ENCODE peak calls at places on chromosome 7, in six cellular contexts. P is esophagus squamous epithelium, B is testis, K is breast epithelium, Q is aorta, V is SJSA1. D is an unnamed sample.
A peak's percentile ranks its signal among the peaks of the same experiment; 100 is the strongest.

GRCh38 chr7:14332155-14332554 is 342.7 kb upstream of the ETV1 start:
- DNase-seq in P (no peak), B (peak; percentile 39), K (no peak), Q (no peak), V (no peak), D (no peak)

GRCh38 chr7:46603780-46604725 is 683.0 kb upstream of the IGFBP3 start:
- DNase-seq in P (no peak), B (peak; percentile 90), K (no peak), Q (peak; percentile 91), V (no peak), D (no peak)

GRCh38 chr7:116164552-116164951 is 45.8 kb upstream of the TES start:
- DNase-seq in P (no peak), B (no peak), K (no peak), Q (no peak), V (no peak), D (no peak)

GRCh38 chr7:100089458-100090201 is 861 bp downstream of the COPS6 start:
- DNase-seq in P (no peak), B (no peak), K (no peak), Q (no peak), V (peak; percentile 68), D (peak; percentile 6)

GRCh38 chr7:75969182-75969581 is 25.2 kb downstream of the TMEM120A start:
- DNase-seq in P (no peak), B (no peak), K (no peak), Q (peak; percentile 44), V (no peak), D (peak; percentile 41)

GRCh38 chr7:42877852-42878251 is 34.0 kb downstream of the C7orf25 start:
- DNase-seq in P (no peak), B (no peak), K (no peak), Q (no peak), V (no peak), D (no peak)

GRCh38 chr7:99098824-99099498 is 44.9 kb downstream of the SMURF1 start:
- DNase-seq in P (no peak), B (no peak), K (no peak), Q (no peak), V (no peak), D (peak; percentile 30)

GRCh38 chr7:120988591-120989299 is at the start of gene CPED1:
- DNase-seq in P (peak; percentile 21), B (peak; percentile 76), K (peak; percentile 52), Q (peak; percentile 90), V (peak; percentile 86), D (peak; percentile 80)

GRCh38 chr7:99379043-99379577 is 4.6 kb downstream of the ARPC1B start:
- DNase-seq in P (no peak), B (peak; percentile 75), K (no peak), Q (peak; percentile 89), V (peak; percentile 65), D (peak; percentile 67)

GRCh38 chr7:2158331-2159175 is 74.2 kb downstream of the MAD1L1 start:
- DNase-seq in P (no peak), B (no peak), K (no peak), Q (peak; percentile 19), V (no peak), D (no peak)

GRCh38 chr7:33724201-33724600 is 181.1 kb upstream of the BMPER start:
- DNase-seq in P (no peak), B (no peak), K (no peak), Q (no peak), V (no peak), D (no peak)

GRCh38 chr7:28790467-28790866 is 167.7 kb downstream of the TRIL start:
- DNase-seq in P (no peak), B (no peak), K (no peak), Q (no peak), V (no peak), D (no peak)

GRCh38 chr7:49773082-49773938 is at the start of gene VWC2:
- DNase-seq in P (no peak), B (no peak), K (no peak), Q (peak; percentile 48), V (no peak), D (peak; percentile 84)

GRCh38 chr7:134355925-134356324 is 39.2 kb upstream of the SLC35B4 start:
- DNase-seq in P (no peak), B (peak; percentile 35), K (peak; percentile 55), Q (peak; percentile 59), V (no peak), D (no peak)

GRCh38 chr7:2710901-2711551 is 23.0 kb downstream of the AMZ1 start:
- DNase-seq in P (no peak), B (no peak), K (no peak), Q (no peak), V (no peak), D (no peak)

GRCh38 chr7:2209146-2209960 is 23.4 kb downstream of the MAD1L1 start:
- DNase-seq in P (no peak), B (peak; percentile 85), K (no peak), Q (peak; percentile 79), V (peak; percentile 74), D (peak; percentile 96)

GRCh38 chr7:128381161-128381821 is 19.8 kb upstream of the PRRT4 start:
- DNase-seq in P (no peak), B (peak; percentile 46), K (no peak), Q (no peak), V (no peak), D (peak; percentile 94)

GRCh38 chr7:105861252-105861651 is 15.1 kb downstream of the ATXN7L1 start:
- DNase-seq in P (no peak), B (no peak), K (no peak), Q (no peak), V (no peak), D (peak; percentile 48)

GRCh38 chr7:99352247-99352646 is 22.3 kb upstream of the ARPC1B start:
- DNase-seq in P (no peak), B (no peak), K (no peak), Q (no peak), V (no peak), D (no peak)

GRCh38 chr7:16590424-16590823 is 55.1 kb downstream of the ANKMY2 start:
- DNase-seq in P (no peak), B (no peak), K (no peak), Q (no peak), V (no peak), D (no peak)

GRCh38 chr7:106206826-106207541 is 77.8 kb downstream of the NAMPT start:
- DNase-seq in P (no peak), B (no peak), K (no peak), Q (no peak), V (no peak), D (no peak)

GRCh38 chr7:2717293-2717904 is 29.4 kb downstream of the AMZ1 start:
- DNase-seq in P (no peak), B (peak; percentile 65), K (no peak), Q (no peak), V (no peak), D (peak; percentile 47)

GRCh38 chr7:80661729-80662128 is 23.3 kb downstream of the CD36 start:
- DNase-seq in P (no peak), B (no peak), K (no peak), Q (no peak), V (no peak), D (peak; percentile 2)

GRCh38 chr7:35519971-35520809 is 174.7 kb downstream of the HERPUD2 start:
- DNase-seq in P (no peak), B (peak; percentile 87), K (no peak), Q (peak; percentile 69), V (peak; percentile 61), D (peak; percentile 83)

GRCh38 chr7:151085691-151086620 is at the start of gene AGAP3:
- DNase-seq in P (no peak), B (peak; percentile 91), K (peak; percentile 84), Q (peak; percentile 95), V (peak; percentile 89), D (peak; percentile 99)

GRCh38 chr7:45161138-45161537 is 3.5 kb downstream of the RAMP3 start:
- DNase-seq in P (no peak), B (no peak), K (no peak), Q (peak; percentile 9), V (no peak), D (no peak)

GRCh38 chr7:45159296-45159695 is 1.7 kb downstream of the RAMP3 start:
- DNase-seq in P (no peak), B (no peak), K (no peak), Q (peak; percentile 19), V (no peak), D (no peak)

GRCh38 chr7:45161842-45162241 is 4.3 kb downstream of the RAMP3 start:
- DNase-seq in P (no peak), B (no peak), K (no peak), Q (peak; percentile 39), V (no peak), D (no peak)

GRCh38 chr7:45162311-45162845 is 4.8 kb downstream of the RAMP3 start:
- DNase-seq in P (no peak), B (no peak), K (no peak), Q (peak; percentile 38), V (no peak), D (no peak)

DNA sequence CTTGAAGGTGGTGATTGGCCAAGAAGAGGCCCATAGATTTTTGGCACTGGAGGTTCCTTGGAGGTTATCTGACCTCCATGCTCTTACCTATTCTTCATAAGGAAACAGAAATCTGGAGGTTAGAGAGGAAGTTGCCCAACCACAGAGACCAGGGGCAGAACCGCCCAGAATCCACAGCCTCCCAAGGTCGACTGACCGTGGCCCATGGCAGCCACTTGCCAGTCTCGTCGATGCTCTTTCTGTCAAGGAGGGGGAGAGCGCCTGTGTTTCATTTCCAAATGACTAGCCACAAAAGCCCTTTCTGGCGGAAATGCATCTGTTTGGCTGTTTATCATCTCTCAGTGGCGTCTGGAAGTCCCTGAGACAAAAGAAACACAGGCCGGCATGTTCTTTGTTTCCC is 2.8 kb downstream of the RAMP3 start:
- DNase-seq in P (no peak), B (no peak), K (no peak), Q (peak; percentile 37), V (no peak), D (no peak)
- H3K27me3 ChIP-seq in P (no peaks in the 10 kb centered on the region), B (no peaks in the 10 kb centered on the region), K (peaks cover 6% of the 10 kb centered on the region), Q (no peaks in the 10 kb centered on the region), V (peaks cover 21% of the 10 kb centered on the region), D (peaks cover 30% of the 10 kb centered on the region)

GRCh38 chr7:101169110-101169837 is 3.9 kb upstream of the VGF start:
- DNase-seq in P (no peak), B (no peak), K (no peak), Q (no peak), V (no peak), D (peak; percentile 35)
- H3K4me3 ChIP-seq in P (no peak overlapping the region), B (no peak overlapping the region), K (no peak overlapping the region), Q (no peak overlapping the region), V (no peak overlapping the region), D (peak overlapping the region; percentile 24)

DNA sequence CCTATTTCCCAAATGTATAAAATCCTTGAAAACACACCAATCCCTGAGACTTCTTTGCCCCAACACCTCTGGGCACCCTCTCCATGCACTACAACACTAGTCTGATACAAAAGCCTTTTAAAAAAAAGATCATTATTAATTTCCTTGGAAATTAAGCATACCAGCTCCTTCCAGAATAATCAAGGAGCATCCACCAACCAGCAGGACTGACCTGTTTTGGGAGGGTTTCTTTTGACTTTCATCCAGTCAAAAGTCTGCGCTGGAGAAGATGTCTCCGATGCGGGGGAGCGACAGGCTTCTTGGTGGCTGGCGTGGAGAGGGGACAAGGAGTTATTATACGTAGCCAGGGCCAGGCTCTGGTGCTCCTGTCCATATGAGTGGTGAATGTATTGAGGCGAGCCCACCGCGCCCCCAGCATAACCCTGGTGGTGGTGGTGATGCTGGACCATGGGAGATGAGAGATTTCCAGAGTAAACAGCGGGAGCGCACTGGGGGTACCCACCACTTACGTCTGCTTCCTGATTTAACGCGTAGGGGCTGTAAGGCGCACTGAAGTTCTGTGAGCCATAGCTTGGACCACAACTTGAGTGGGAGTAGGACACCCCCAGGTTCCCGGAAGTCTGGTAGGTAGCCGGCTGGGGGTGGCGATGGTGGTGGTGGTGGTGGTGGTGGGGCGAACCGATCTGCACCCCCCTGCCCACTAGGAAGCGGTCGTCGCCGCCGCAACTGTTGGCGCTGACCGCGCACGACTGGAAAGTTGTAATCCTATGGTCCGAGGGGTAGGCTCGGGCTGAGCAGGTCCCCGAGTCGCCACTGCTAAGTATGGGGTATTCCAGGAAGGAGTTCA is 527 bp downstream of the HOXA1 start:
- DNase-seq in P (no peak), B (no peak), K (no peak), Q (no peak), V (no peak), D (peak; percentile 43)
- H3K27me3 ChIP-seq in P (no peaks in the 10 kb centered on the region), B (no peaks in the 10 kb centered on the region), K (no peaks in the 10 kb centered on the region), Q (no peaks in the 10 kb centered on the region), V (no peaks in the 10 kb centered on the region), D (peaks cover 89% of the 10 kb centered on the region)

GRCh38 chr7:81767883-81768282 is 2.0 kb downstream of the HGF start:
- DNase-seq in P (no peak), B (peak; percentile 30), K (no peak), Q (peak; percentile 43), V (no peak), D (no peak)
- H3K4me3 ChIP-seq in P (no peak overlapping the region), B (no peak overlapping the region), K (peak overlapping the region; percentile 47), Q (no peak overlapping the region), V (no peak overlapping the region), D (no peak overlapping the region)